ENCODE peak calls at places on chromosomes 6 and 20, in eight cellular contexts. N, E, S, M, I, Z, G and A are unnamed samples. For H3K36me3, the result is how much of the 10 kb centered on the place peaks cover.

GRCh38 chr6:87139236-87139635 is 16.1 kb upstream of the ZNF292 start:
- DNase-seq in N (peak), E (peak), S (peak), M (no peak), I (no peak), Z (no peak), G (no peak), A (no peak)

GRCh38 chr6:116450769-116451740 is 10.1 kb upstream of the CALHM6 start:
- DNase-seq in N (no peak), E (peak), S (no peak), M (peak), I (no peak), Z (peak), G (no peak), A (no peak)

GRCh38 chr20:61810709-61811565 is 254.7 kb downstream of the TAF4 start:
- DNase-seq in N (no peak), E (no peak), S (no peak), M (no peak), I (no peak), Z (no peak), G (no peak), A (no peak)

GRCh38 chr6:16544006-16544405 is 217.3 kb downstream of the ATXN1 start:
- DNase-seq in N (no peak), E (no peak), S (no peak), M (no peak), I (peak), Z (peak), G (peak), A (no peak)

GRCh38 chr6:144585217-144585814 is 300.2 kb downstream of the UTRN start:
- DNase-seq in N (no peak), E (no peak), S (peak), M (no peak), I (no peak), Z (no peak), G (no peak), A (no peak)

GRCh38 chr6:33147807-33148666 is 44.2 kb downstream of the COL11A2 start:
- DNase-seq in N (no peak), E (no peak), S (peak), M (no peak), I (no peak), Z (peak), G (no peak), A (no peak)

GRCh38 chr6:151205971-151206600 is 33.7 kb upstream of the AKAP12 start:
- DNase-seq in N (no peak), E (no peak), S (no peak), M (no peak), I (no peak), Z (no peak), G (no peak), A (no peak)

GRCh38 chr6:87539554-87539953 is 50.2 kb downstream of the RARS2 start:
- DNase-seq in N (no peak), E (no peak), S (no peak), M (no peak), I (no peak), Z (no peak), G (no peak), A (no peak)

GRCh38 chr6:52994789-52995078 is 350 bp downstream of the GSTA4 start:
- DNase-seq in N (peak), E (peak), S (peak), M (peak), I (peak), Z (peak), G (peak), A (peak)

GRCh38 chr20:58571341-58571941 is 56.2 kb upstream of the APCDD1L start:
- DNase-seq in N (no peak), E (no peak), S (no peak), M (no peak), I (no peak), Z (no peak), G (no peak), A (no peak)

GRCh38 chr6:95693108-95693507 is 115.8 kb downstream of the MANEA start:
- DNase-seq in N (no peak), E (no peak), S (no peak), M (no peak), I (no peak), Z (no peak), G (no peak), A (no peak)

GRCh38 chr6:113433506-113433991 is 423.6 kb upstream of the MARCKS start:
- DNase-seq in N (peak), E (peak), S (no peak), M (peak), I (no peak), Z (peak), G (peak), A (peak)

GRCh38 chr20:44011251-44011940 is 96.7 kb downstream of the TOX2 start:
- DNase-seq in N (peak), E (no peak), S (no peak), M (no peak), I (no peak), Z (no peak), G (no peak), A (no peak)

GRCh38 chr6:163620670-163621330 is 206.3 kb downstream of the QKI start:
- DNase-seq in N (peak), E (no peak), S (no peak), M (no peak), I (no peak), Z (no peak), G (no peak), A (no peak)

GRCh38 chr6:82217014-82217621 is 30.4 kb downstream of the IBTK start:
- DNase-seq in N (no peak), E (no peak), S (no peak), M (no peak), I (no peak), Z (no peak), G (no peak), A (no peak)

GRCh38 chr20:62542862-62543261 is 67.1 kb upstream of the GATA5 start:
- DNase-seq in N (no peak), E (no peak), S (no peak), M (no peak), I (no peak), Z (no peak), G (no peak), A (no peak)

GRCh38 chr20:32465092-32465900 is 107.2 kb downstream of the ASXL1 start:
- DNase-seq in N (peak), E (peak), S (no peak), M (peak), I (peak), Z (peak), G (peak), A (peak)

GRCh38 chr6:90088009-90088408 is 193.7 kb downstream of the GJA10 start:
- DNase-seq in N (no peak), E (no peak), S (no peak), M (no peak), I (no peak), Z (peak), G (peak), A (no peak)

GRCh38 chr6:44660561-44661220 is 273.2 kb downstream of the CDC5L start:
- DNase-seq in N (no peak), E (no peak), S (no peak), M (no peak), I (no peak), Z (no peak), G (no peak), A (no peak)

GRCh38 chr6:18976091-18976490 is 588.9 kb downstream of the RNF144B start:
- DNase-seq in N (no peak), E (no peak), S (no peak), M (no peak), I (no peak), Z (no peak), G (no peak), A (no peak)

GRCh38 chr6:64932486-64932885 is 774.5 kb downstream of the EYS start:
- DNase-seq in N (no peak), E (no peak), S (no peak), M (no peak), I (no peak), Z (no peak), G (no peak), A (no peak)

GRCh38 chr6:34664270-34664971 is 32.1 kb downstream of the ILRUN start:
- DNase-seq in N (no peak), E (no peak), S (peak), M (no peak), I (no peak), Z (no peak), G (no peak), A (no peak)
- TF ChIP-seq POLR2A in N (no peak), E (no peak), S (no peak), M (no peak), I (no peak), Z (no peak), G (no peak), A (no peak)

GRCh38 chr20:48636301-48636700 is 191.5 kb downstream of the PREX1 start:
- DNase-seq in N (no peak), E (no peak), S (no peak), M (no peak), I (no peak), Z (no peak), G (no peak), A (no peak)
- H3K36me3 ChIP-seq in N (under half), E (under half), S (under half), M (half or more), I (under half), Z (under half), G (under half), A (under half)

GRCh38 chr6:166687538-166688259 is 60.6 kb upstream of the RPS6KA2 start:
- DNase-seq in N (no peak), E (no peak), S (no peak), M (no peak), I (no peak), Z (no peak), G (no peak), A (no peak)

GRCh38 chr6:166688901-166689300 is 61.9 kb upstream of the RPS6KA2 start:
- DNase-seq in N (no peak), E (no peak), S (no peak), M (no peak), I (no peak), Z (no peak), G (no peak), A (no peak)

GRCh38 chr6:166688286-166688685 is 61.2 kb upstream of the RPS6KA2 start:
- DNase-seq in N (no peak), E (no peak), S (no peak), M (no peak), I (no peak), Z (no peak), G (no peak), A (no peak)

GRCh38 chr6:166686317-166686716 is 59.3 kb upstream of the RPS6KA2 start:
- DNase-seq in N (no peak), E (no peak), S (no peak), M (no peak), I (no peak), Z (no peak), G (no peak), A (no peak)

DNA sequence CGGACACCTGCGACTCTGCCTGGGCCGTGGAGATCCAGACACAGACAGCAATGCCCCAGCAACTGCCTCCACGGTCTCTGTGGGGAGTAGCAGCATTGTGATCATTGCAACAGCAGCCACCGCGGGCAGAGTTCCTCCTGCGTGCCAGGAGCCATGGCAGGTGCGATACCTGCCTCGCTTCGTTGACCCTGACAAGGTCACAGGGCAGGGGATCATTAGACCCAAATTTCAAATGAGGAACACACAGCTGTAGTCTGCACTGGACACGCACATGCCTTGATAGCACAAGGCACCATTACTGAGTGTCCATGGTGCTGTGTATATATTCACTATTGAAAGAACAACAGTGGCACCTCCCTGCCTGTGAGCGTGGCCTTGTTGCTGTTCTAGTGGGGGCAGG is 60.0 kb upstream of the RPS6KA2 start:
- DNase-seq in N (no peak), E (no peak), S (no peak), M (no peak), I (no peak), Z (no peak), G (no peak), A (no peak)
- TF ChIP-seq POLR2A in N (no peak), E (no peak), S (no peak), M (no peak), I (no peak), Z (no peak), G (no peak), A (no peak)

DNA sequence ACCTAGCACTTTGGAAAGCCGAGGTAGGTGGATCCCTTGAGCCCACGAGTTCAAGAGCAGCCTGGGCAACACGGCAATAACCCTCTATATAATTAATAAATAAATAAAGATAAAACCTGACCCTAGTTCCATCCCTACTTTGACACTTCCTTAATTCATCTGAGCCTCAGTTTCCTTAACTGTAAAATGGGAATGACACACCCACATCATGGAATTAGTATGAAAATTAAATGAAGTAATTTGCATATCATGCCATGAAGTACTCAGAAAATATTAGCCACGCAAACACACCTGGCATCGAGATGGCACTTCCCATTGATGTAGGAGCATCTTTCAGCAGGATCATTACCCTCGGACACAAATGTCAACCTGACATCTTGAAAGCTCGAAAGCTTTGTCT is 19.1 kb downstream of the ZMYND8 start:
- DNase-seq in N (no peak), E (no peak), S (no peak), M (no peak), I (no peak), Z (no peak), G (no peak), A (no peak)
- H3K36me3 ChIP-seq in N (under half), E (under half), S (half or more), M (under half), I (under half), Z (under half), G (under half), A (under half)

GRCh38 chr6:26157838-26158580 is 70.8 kb downstream of the HFE start:
- DNase-seq in N (peak), E (peak), S (peak), M (peak), I (peak), Z (peak), G (peak), A (peak)

GRCh38 chr6:26156850-26157149 is 69.6 kb downstream of the HFE start:
- DNase-seq in N (no peak), E (no peak), S (no peak), M (no peak), I (no peak), Z (no peak), G (no peak), A (no peak)

GRCh38 chr6:26156105-26156849 is 69.0 kb downstream of the HFE start:
- DNase-seq in N (peak), E (peak), S (peak), M (peak), I (peak), Z (peak), G (peak), A (peak)

GRCh38 chr6:26158581-26159416 is 71.6 kb downstream of the HFE start:
- DNase-seq in N (peak), E (peak), S (peak), M (peak), I (peak), Z (peak), G (peak), A (peak)

GRCh38 chr6:26157150-26157837 is 70.1 kb downstream of the HFE start:
- DNase-seq in N (peak), E (peak), S (peak), M (peak), I (peak), Z (peak), G (peak), A (peak)
- TF ChIP-seq POLR2A in N (no peak), E (no peak), S (peak), M (no peak), I (no peak), Z (no peak), G (no peak), A (peak)

GRCh38 chr20:34093895-34094294 is 18.1 kb downstream of the EIF2S2 start:
- DNase-seq in N (no peak), E (no peak), S (no peak), M (no peak), I (no peak), Z (no peak), G (no peak), A (no peak)

GRCh38 chr20:34088871-34089479 is 23.1 kb downstream of the EIF2S2 start:
- DNase-seq in N (no peak), E (no peak), S (no peak), M (no peak), I (no peak), Z (no peak), G (no peak), A (no peak)

GRCh38 chr20:34089655-34090324 is 22.3 kb downstream of the EIF2S2 start:
- DNase-seq in N (no peak), E (no peak), S (no peak), M (peak), I (no peak), Z (peak), G (no peak), A (no peak)

GRCh38 chr20:34090645-34091044 is 21.4 kb downstream of the EIF2S2 start:
- DNase-seq in N (no peak), E (no peak), S (no peak), M (no peak), I (no peak), Z (no peak), G (no peak), A (no peak)

GRCh38 chr20:34091637-34092200 is 20.3 kb downstream of the EIF2S2 start:
- DNase-seq in N (no peak), E (no peak), S (no peak), M (no peak), I (no peak), Z (no peak), G (no peak), A (no peak)
- H3K36me3 ChIP-seq in N (under half), E (half or more), S (half or more), M (half or more), I (under half), Z (under half), G (under half), A (under half)

DNA sequence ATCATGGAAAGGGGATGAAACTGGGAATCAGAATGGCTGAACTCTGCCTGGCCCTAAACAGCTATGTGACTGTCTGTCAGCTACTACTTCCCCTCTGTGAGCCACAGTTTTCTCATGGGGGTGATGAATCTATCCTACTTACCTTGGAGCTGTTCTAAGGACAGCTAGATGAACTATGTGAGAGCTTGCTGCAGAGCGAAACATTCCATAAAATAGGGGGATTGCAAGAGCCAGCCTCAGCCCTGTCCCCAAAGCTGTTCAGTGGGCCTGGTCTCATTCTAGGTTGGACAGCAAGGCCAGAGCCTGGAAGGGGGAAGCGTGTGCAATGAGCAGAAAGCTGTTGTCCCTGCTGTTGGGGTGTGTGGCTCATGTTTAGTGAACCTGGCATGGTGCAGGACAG is 43.7 kb downstream of the FNDC1 start:
- DNase-seq in N (no peak), E (no peak), S (no peak), M (no peak), I (no peak), Z (no peak), G (no peak), A (no peak)
- TF ChIP-seq POLR2A in N (no peak), E (no peak), S (no peak), M (no peak), I (no peak), Z (no peak), G (no peak), A (no peak)

DNA sequence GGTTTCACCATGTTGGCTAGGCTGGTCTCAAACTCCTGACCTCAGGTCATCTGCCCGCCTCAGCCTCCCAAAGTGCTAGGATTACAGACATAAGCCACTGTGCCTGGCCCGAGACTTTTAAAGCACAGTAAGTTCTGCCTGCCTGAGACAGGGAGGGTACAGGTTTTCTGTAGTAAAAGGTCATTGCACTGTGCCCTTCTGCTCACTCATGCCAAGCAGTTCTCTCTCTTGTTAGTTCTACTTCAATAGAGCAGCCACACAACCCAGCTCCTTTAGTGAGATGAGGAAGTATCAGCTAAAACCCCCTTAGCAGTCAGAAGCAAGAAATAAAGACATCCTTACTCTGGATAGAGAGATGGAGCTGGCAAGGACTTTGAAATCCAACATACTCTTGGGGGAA is 52.4 kb upstream of the ARMH2 start:
- DNase-seq in N (no peak), E (no peak), S (no peak), M (no peak), I (no peak), Z (peak), G (no peak), A (no peak)
- H3K36me3 ChIP-seq in N (under half), E (under half), S (under half), M (under half), I (under half), Z (under half), G (under half), A (under half)

GRCh38 chr6:43173496-43174262 is 2.6 kb downstream of the SRF start:
- DNase-seq in N (no peak), E (no peak), S (no peak), M (no peak), I (no peak), Z (peak), G (no peak), A (no peak)

GRCh38 chr6:43171284-43172126 is 436 bp downstream of the SRF start:
- DNase-seq in N (peak), E (peak), S (peak), M (no peak), I (peak), Z (peak), G (no peak), A (no peak)

GRCh38 chr6:43172127-43173007 is 1.3 kb downstream of the SRF start:
- DNase-seq in N (peak), E (peak), S (peak), M (peak), I (peak), Z (peak), G (peak), A (peak)

GRCh38 chr6:43174263-43175112 is 3.4 kb downstream of the SRF start:
- DNase-seq in N (peak), E (peak), S (peak), M (peak), I (peak), Z (peak), G (peak), A (peak)

DNA sequence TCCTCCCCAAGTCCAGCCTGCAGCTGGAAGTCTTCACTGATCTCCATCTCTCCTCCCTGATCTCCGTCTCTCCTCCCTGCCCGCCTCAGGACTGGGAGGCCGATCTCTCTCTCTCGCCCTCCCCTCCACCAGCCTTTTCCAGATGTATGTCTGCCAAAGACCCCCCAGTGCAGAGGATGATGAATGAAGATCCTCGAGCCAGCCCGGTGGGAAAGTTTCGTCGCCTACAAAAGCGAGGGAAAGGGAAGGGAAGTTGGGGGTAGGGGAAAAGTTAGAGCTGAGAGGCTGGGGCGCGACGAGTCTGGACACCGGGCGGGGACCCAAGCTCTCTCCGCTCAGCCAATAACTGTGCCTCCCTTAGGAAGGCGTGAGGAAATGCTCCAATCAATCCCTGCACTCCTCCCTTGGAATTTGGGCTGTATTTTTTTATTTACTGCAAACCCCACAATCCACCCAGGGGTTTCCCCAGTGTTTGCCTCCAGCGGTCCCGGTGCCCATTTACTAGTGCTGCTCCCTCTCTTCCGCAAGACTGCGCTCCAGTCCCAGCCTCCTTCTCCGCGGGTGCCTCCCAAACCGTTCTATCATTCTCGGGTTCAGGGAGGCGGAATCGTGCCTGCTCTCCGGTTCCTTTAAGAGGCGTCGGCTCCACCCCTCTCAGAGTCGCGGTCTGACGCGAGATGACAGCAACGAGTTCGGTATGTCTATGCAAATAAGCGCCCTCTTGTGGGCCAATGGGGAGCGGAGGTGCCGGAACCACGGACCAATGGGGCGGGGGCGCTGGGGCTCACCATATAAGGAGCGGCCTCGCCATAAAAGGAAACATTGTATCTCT is at the start of gene SRF:
- DNase-seq in N (peak), E (peak), S (peak), M (peak), I (peak), Z (peak), G (peak), A (peak)
- TF ChIP-seq POLR2A in N (peak), E (peak), S (peak), M (peak), I (no peak), Z (no peak), G (no peak), A (peak)

GRCh38 chr6:125211352-125211751 is 57.8 kb downstream of the TPD52L1 start:
- DNase-seq in N (no peak), E (no peak), S (no peak), M (no peak), I (no peak), Z (no peak), G (no peak), A (no peak)
- H3K36me3 ChIP-seq in N (under half), E (under half), S (under half), M (under half), I (under half), Z (under half), G (under half), A (under half)